ENCODE peak calls at places on chromosomes 1 and 21, in five cellular contexts. Q is PC-3, H is AG04449, V is fibroblast of the aortic adventitia, F is heart right ventricle. A is an unnamed sample.

GRCh38 chr1:27299385-27300252 is 22.3 kb upstream of the TMEM222 start:
- DNase-seq in V (peak), F (peak), H (peak), Q (peak), A (no peak)

GRCh38 chr1:168321945-168322344 is 41.3 kb downstream of the TBX19 start:
- DNase-seq in F (no peak), H (no peak), V (peak), Q (peak), A (no peak)

GRCh38 chr1:192589813-192590212 is 14.2 kb downstream of the RGS1 start:
- DNase-seq in V (peak), F (no peak), H (no peak), Q (no peak), A (no peak)

GRCh38 chr1:54375331-54376084 is 30.7 kb downstream of the SSBP3 start:
- DNase-seq in V (no peak), Q (no peak), F (no peak), H (no peak), A (no peak)

GRCh38 chr1:85201340-85202091 is 700 bp upstream of the SYDE2 start:
- DNase-seq in Q (peak), F (peak), H (no peak), V (peak), A (no peak)

GRCh38 chr1:30372792-30373433 is 350.5 kb downstream of the MATN1 start:
- DNase-seq in H (no peak), F (no peak), V (no peak), Q (no peak), A (no peak)

GRCh38 chr1:114263343-114263742 is 109.7 kb upstream of the SYT6 start:
- DNase-seq in V (no peak), Q (no peak), H (no peak), F (no peak), A (no peak)

GRCh38 chr1:147586412-147586811 is 45.1 kb downstream of the BCL9 start:
- DNase-seq in V (no peak), H (no peak), F (no peak), Q (no peak), A (no peak)

GRCh38 chr1:192489748-192490147 is 85.8 kb upstream of the RGS1 start:
- DNase-seq in F (peak), H (peak), Q (peak), V (peak), A (peak)

GRCh38 chr21:44666401-44667320 is at the start of gene KRTAP12-2:
- DNase-seq in Q (peak), H (no peak), F (no peak), V (no peak), A (no peak)

GRCh38 chr1:236841341-236841740 is 46.2 kb downstream of the MTR start:
- DNase-seq in H (no peak), Q (no peak), V (no peak), F (no peak), A (no peak)

GRCh38 chr1:232183802-232184201 is 446.1 kb downstream of the SIPA1L2 start:
- DNase-seq in Q (no peak), H (no peak), F (no peak), V (no peak), A (no peak)

GRCh38 chr1:183472488-183473285 is at the start of gene SMG7:
- DNase-seq in H (no peak), F (peak), Q (no peak), V (no peak), A (no peak)

GRCh38 chr1:116915182-116915611 is 5.5 kb downstream of the PTGFRN start:
- DNase-seq in H (no peak), Q (peak), F (peak), V (peak), A (no peak)

GRCh38 chr1:94326329-94326728 is 88.9 kb upstream of the ARHGAP29 start:
- DNase-seq in Q (peak), H (no peak), F (no peak), V (no peak), A (no peak)

GRCh38 chr1:246690100-246690499 is 34.1 kb upstream of the SCCPDH start:
- DNase-seq in F (no peak), V (no peak), H (no peak), Q (no peak), A (no peak)

DNA sequence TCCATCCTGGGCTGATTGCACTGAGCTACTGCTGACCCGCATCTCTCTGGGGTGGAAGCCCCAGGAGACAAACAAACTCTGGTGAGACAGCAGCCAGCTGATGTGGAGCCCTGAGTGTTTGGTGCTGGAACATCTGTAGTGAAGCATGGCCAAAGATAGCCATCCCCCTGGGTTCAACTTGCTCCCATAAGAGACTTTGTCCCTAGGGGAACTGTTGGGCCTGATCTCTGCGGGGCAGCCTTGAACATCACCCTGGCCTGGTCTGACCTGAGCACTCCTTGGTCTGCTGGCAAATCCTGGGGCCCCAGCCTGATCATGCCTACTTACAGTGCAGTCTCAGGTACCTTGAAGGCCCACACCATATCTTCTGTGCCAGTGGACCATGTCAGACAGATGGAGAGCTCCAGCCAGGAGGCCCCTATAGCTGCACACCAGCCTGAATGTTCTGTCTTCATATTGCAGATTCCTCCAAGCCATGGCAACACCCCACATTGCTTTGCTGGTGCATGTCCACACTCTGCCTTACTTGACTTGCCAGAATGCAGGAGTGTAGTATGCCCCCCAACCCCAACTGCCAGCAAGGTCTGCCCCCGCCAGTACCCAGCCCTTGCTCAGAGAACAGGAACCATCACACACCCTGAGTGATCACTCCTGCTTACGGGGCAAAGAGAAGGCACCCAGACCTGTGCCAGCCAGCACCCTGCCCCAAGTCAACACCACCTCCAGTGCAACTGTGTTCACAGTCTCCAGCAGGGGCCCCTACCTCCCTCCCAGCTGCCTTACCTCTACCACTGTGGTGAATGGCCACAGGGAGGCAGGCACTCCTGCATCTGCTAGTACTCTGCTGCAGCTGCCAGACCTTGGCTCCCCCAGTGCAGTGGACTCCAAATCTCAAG is 690.5 kb upstream of the NR5A2 start:
- DNase-seq in Q (no peak), V (no peak), H (no peak), F (no peak), A (no peak)
- TF ChIP-seq CTCF in Q (no peak), V (no peak), H (no peak), F (no peak), A (peak)

DNA sequence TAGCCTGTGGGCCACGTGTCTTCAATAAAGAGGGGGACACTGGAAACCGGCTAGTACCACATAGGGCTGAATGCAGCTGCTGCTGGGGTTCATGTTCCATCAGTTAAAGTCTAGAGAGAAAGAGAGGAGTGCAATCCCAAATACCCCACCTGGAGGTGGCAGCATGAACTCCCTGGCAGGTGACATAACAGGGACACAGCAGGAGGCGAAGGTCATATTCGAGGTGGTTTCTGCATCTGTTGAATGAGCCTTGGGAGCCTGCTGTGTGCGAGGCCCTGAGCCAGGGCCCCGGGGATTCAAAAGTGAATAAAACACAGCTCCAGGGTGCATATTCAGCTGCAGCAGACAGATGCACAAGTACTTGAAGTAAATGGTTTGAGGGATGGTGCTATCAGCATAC is 456.9 kb downstream of the SETD4 start:
- DNase-seq in Q (no peak), H (no peak), F (no peak), V (no peak), A (no peak)
- TF ChIP-seq CTCF in Q (peak), H (no peak), F (no peak), V (peak), A (no peak)

DNA sequence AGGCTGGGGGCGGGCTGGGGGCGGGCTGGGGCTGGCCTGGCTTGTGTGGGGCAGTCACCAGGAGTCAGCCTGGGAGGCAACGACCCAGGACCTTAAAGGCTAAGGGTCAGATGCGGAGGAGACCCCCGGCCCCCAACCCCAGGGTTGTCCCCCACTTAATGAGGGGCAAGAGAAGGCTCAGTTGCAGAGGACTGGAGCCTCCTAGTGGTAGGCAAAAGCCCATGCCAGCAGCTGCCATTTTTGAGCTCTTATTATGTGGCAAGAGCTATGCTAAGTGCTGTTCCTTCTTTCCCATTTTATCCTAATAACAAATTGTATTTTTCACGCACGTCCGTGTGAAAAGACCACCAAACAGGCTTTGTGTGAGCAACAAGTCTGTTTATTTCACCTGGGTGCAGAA is 8.0 kb downstream of the KIAA1614 start:
- DNase-seq in Q (no peak), V (no peak), F (no peak), H (no peak), A (no peak)
- TF ChIP-seq CTCF in Q (no peak), V (peak), F (peak), H (no peak), A (peak)

GRCh38 chr1:36350659-36351171 is 27.3 kb upstream of the EVA1B start:
- DNase-seq in F (no peak), V (peak), Q (peak), H (no peak), A (peak)

GRCh38 chr1:36352141-36352909 is 28.9 kb upstream of the EVA1B start:
- DNase-seq in F (no peak), Q (peak), V (peak), H (no peak), A (no peak)

GRCh38 chr1:36349839-36350238 is 26.4 kb upstream of the EVA1B start:
- DNase-seq in V (peak), F (no peak), Q (no peak), H (no peak), A (no peak)

GRCh38 chr1:36352910-36353878 is 29.7 kb upstream of the EVA1B start:
- DNase-seq in V (peak), F (no peak), H (no peak), Q (peak), A (no peak)

DNA sequence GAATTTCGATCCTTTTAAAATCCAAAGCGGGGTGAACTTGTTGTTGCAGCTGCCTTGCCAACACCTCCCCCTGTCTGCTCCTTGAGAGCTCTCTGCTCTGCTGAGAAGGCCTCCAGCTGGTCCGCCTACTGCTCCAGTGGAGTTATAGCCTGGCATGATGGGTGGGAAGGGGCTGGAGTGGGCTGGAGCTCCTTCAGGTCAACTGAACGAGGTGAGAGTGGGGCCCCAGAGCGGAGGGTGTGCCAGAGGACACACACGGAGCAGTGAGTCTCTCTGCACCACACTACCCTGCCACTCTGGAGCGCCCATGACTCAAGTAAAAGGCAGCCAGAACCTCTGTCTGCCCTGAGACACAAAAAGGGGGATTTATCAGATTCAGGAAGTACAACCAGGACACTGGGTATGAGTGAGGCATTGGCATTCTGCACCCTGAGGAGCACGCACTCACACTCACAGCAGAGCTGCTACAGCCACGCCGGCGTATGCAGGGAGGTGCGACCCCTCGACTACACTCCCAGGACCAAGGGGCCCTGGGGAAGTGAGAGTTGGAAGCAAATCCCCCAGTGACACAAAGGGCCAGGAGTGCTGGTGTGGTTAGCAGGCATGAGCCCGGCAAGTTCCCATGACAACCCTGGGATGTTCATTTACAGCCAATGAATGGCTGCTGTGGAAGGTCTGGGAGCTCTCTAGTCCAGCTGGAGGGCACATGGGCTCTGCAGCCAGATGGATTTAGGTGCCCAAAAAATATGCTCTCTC is 28.0 kb upstream of the EVA1B start:
- DNase-seq in F (no peak), V (peak), H (peak), Q (peak), A (peak)
- TF ChIP-seq CTCF in F (peak), V (peak), H (no peak), Q (peak), A (peak)

GRCh38 chr1:153537376-153537730 is 1.6 kb upstream of the S100A6 start:
- DNase-seq in F (no peak), H (no peak), Q (no peak), V (no peak), A (no peak)

GRCh38 chr1:153539395-153540093 is 1.2 kb downstream of the S100A5 start:
- DNase-seq in H (no peak), V (no peak), F (no peak), Q (no peak), A (no peak)

GRCh38 chr1:153540394-153541361 is at the start of gene S100A5:
- DNase-seq in V (peak), F (no peak), Q (peak), H (no peak), A (no peak)

GRCh38 chr1:153536618-153537375 is 1.0 kb upstream of the S100A6 start:
- DNase-seq in Q (peak), H (no peak), F (no peak), V (no peak), A (no peak)

DNA sequence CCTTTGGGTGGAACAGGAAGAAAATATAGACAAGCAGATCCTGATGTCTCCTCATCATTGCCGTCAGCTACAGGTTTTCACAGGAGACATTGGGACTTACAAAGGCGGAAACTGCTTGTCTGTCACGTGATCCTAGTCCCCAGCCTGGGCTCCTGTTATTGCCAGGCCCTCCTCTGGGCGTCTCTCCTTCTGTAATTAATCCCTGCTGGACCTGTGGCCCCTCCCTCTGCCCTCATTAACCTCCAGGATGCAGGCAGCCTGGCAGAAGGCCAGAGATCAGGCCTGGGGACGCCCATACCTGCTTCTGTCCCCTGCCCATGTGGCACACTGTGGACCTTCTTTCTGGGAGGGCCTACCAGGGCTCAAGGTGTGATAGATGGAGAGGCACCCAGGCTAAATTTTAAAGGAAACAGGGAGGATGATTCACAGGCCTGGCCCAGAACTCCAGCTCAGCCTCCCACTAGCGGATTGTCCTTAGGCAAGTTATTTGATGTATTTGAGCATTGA is 2.4 kb downstream of the S100A5 start:
- DNase-seq in H (no peak), F (no peak), Q (peak), V (no peak), A (no peak)
- TF ChIP-seq CTCF in H (no peak), F (no peak), Q (no peak), V (no peak), A (no peak)

GRCh38 chr1:180917306-180918065 is 4.8 kb downstream of the KIAA1614 start:
- DNase-seq in V (no peak), H (no peak), F (no peak), Q (no peak), A (no peak)
- TF ChIP-seq CTCF in V (no peak), H (peak), F (no peak), Q (no peak), A (peak)

GRCh38 chr1:13748610-13749505 is 48.9 kb downstream of the PRDM2 start:
- DNase-seq in Q (peak), F (peak), V (peak), H (peak), A (peak)
- TF ChIP-seq CTCF in Q (peak), F (peak), V (peak), H (no peak), A (no peak)

DNA sequence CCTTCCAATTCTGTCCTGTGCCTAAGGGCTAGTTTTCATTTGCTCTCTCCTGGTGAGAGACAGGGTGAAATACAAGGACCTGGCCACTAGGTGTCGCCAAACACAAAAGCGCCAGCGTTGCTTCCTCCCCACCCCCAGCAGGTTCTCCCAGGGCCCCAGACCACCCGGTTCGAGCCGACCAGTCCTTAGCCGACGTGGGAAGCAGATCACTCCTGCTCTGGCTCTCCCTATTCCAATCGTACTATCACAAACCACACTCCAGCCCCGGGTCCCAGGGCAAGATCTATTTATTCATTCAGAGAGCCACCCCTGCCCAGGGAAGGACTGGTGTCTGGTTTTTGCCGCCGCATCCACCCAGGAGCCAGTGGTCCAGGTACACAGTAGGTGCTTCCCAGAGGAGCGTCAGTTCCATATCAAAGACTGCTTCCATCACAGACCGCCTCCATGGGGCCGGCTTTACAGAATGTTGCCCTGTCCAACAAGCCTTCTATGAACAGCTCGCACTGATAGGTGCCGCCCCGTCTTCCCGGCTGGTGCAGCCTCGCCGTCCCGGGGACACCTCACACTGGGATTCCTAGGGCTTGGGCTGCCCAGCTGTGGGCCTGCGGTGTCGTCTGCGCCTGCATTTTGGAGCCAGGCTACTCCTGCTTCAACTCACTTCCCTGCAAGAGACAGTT is 35.0 kb downstream of the CTNNBIP1 start:
- DNase-seq in F (peak), Q (peak), V (peak), H (no peak), A (no peak)
- TF ChIP-seq CTCF in F (peak), Q (peak), V (peak), H (peak), A (peak)

GRCh38 chr1:209439828-209440227 is 143.7 kb upstream of the CAMK1G start:
- DNase-seq in H (no peak), Q (no peak), F (no peak), V (no peak), A (no peak)

GRCh38 chr1:209443361-209443931 is 140.1 kb upstream of the CAMK1G start:
- DNase-seq in Q (peak), V (no peak), H (no peak), F (no peak), A (no peak)

GRCh38 chr1:209443975-209444651 is 139.4 kb upstream of the CAMK1G start:
- DNase-seq in V (no peak), Q (no peak), F (no peak), H (no peak), A (no peak)

GRCh38 chr1:209445576-209445975 is 137.9 kb upstream of the CAMK1G start:
- DNase-seq in H (no peak), V (no peak), Q (no peak), F (no peak), A (no peak)
- TF ChIP-seq CTCF in H (no peak), V (no peak), Q (no peak), F (no peak), A (no peak)

GRCh38 chr1:178124115-178124514 is 30.2 kb downstream of the RASAL2 start:
- DNase-seq in V (no peak), Q (no peak), H (no peak), F (no peak), A (no peak)

GRCh38 chr1:178126790-178127189 is 32.9 kb downstream of the RASAL2 start:
- DNase-seq in Q (peak), V (peak), F (no peak), H (peak), A (peak)

GRCh38 chr1:178126261-178126660 is 32.4 kb downstream of the RASAL2 start:
- DNase-seq in Q (no peak), H (no peak), V (no peak), F (no peak), A (no peak)

GRCh38 chr1:178122283-178122682 is 28.4 kb downstream of the RASAL2 start:
- DNase-seq in F (no peak), H (no peak), Q (peak), V (no peak), A (no peak)

GRCh38 chr1:178127482-178127881 is 33.6 kb downstream of the RASAL2 start:
- DNase-seq in H (no peak), F (no peak), V (no peak), Q (no peak), A (no peak)
- TF ChIP-seq CTCF in H (no peak), F (no peak), V (no peak), Q (no peak), A (no peak)